ENCODE peak calls at places on chromosomes 1 and 21, in ten cellular contexts. U, V, C, B, J, F, E, T, X and A are unnamed samples.
A peak's percentile ranks its signal among the peaks of the same experiment; 100 is the strongest.

GRCh38 chr1:21372383-21372782 is 67.6 kb upstream of the NBPF3 start:
- DNase-seq in U (no peak), V (no peak), C (no peak), B (no peak), J (no peak), F (no peak), E (no peak), T (no peak), X (no peak), A (no peak)

GRCh38 chr21:16713331-16714114 is 799.3 kb upstream of the CXADR start:
- DNase-seq in U (no peak), V (no peak), C (no peak), B (no peak), J (no peak), F (no peak), E (no peak), T (no peak), X (no peak), A (no peak)

GRCh38 chr1:50568782-50569181 is 145.5 kb upstream of the DMRTA2 start:
- DNase-seq in U (no peak), V (no peak), C (no peak), B (no peak), J (no peak), F (no peak), E (no peak), T (no peak), X (no peak), A (no peak)

GRCh38 chr1:88503656-88504055 is 180.4 kb upstream of the PKN2 start:
- DNase-seq in U (no peak), V (no peak), C (no peak), B (no peak), J (no peak), F (no peak), E (no peak), T (no peak), X (no peak), A (no peak)

GRCh38 chr1:44108241-44108640 is 10.4 kb upstream of the KLF17 start:
- DNase-seq in U (no peak), V (no peak), C (no peak), B (no peak), J (no peak), F (no peak), E (no peak), T (no peak), X (peak; percentile 18), A (no peak)

GRCh38 chr1:244052728-244053312 is 1.7 kb downstream of the ZBTB18 start:
- DNase-seq in U (no peak), V (no peak), C (no peak), B (no peak), J (no peak), F (no peak), E (no peak), T (no peak), X (no peak), A (no peak)

GRCh38 chr1:246142320-246142893 is 364.7 kb downstream of the SMYD3 start:
- DNase-seq in U (no peak), V (no peak), C (no peak), B (no peak), J (no peak), F (no peak), E (no peak), T (no peak), X (peak; percentile 98), A (no peak)

GRCh38 chr21:35252831-35253230 is 203.7 kb upstream of the RUNX1 start:
- DNase-seq in U (no peak), V (no peak), C (no peak), B (no peak), J (no peak), F (no peak), E (no peak), T (no peak), X (peak; percentile 64), A (no peak)

GRCh38 chr1:215160351-215160750 is 77.8 kb downstream of the KCNK2 start:
- DNase-seq in U (no peak), V (no peak), C (no peak), B (no peak), J (no peak), F (no peak), E (no peak), T (no peak), X (no peak), A (no peak)

GRCh38 chr1:150282558-150282958 is 204 bp downstream of the CIART start:
- DNase-seq in U (no peak), V (no peak), C (no peak), B (no peak), J (no peak), F (no peak), E (peak; percentile 84), T (peak; percentile 37), X (no peak), A (no peak)

DNA sequence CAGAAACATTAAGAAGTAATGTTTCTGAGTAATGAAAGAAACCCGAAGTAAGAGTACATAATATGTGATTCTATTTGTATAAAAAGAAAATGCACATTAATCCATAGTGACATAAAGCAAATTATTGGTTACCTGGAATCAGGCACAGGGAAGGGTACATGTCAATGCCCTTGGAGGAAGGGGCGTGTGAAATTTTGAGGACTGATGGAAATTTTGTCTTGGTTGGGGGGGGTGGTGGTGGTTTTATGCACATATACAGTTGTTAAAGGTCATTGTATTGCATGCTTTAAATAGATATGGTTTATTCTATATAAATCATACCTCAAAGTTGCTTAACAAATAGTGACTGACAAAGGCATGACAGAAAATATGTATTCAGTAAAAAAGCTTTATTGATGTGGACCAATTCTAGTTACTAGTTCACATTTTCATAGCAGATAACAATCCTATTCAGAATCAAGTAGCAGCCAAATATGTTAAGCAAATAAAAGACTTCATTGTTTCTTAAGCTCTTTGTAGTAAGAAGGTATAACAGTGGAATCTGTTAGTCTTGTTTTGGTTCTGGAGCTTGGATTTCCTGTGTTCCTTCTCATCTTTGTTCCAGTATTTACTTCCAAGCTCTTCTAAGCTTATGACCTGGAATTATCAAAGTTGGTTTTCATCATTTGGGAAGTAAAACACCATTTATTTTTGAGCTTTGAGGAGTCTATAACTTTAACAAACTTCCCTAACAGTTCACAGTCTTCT is 15.1 kb downstream of the BACH1 start:
- DNase-seq in U (no peak), V (no peak), C (no peak), B (no peak), J (no peak), F (no peak), E (no peak), T (no peak), X (no peak), A (no peak)
- H3K27ac ChIP-seq in U (no peak overlapping the region), V (no peak overlapping the region), C (no peak overlapping the region), B (no peak overlapping the region), J (no peak overlapping the region), F (no peak overlapping the region), E (no peak overlapping the region), T (no peak overlapping the region), X (no peak overlapping the region), A (no peak overlapping the region)

GRCh38 chr1:54996869-54997710 is 1.6 kb upstream of the BSND start:
- DNase-seq in U (no peak), V (no peak), C (no peak), B (no peak), J (peak; percentile 64), F (no peak), E (no peak), T (no peak), X (no peak), A (no peak)
- TF ChIP-seq CTCF in U (no peak), V (no peak), C (no peak), B (no peak), J (no peak), F (no peak), E (no peak), T (no peak), X (no peak), A (no peak)

GRCh38 chr1:180230791-180231505 is 884 bp downstream of the LHX4 start:
- DNase-seq in U (no peak), V (peak; percentile 17), C (no peak), B (no peak), J (no peak), F (no peak), E (no peak), T (no peak), X (peak; percentile 31), A (no peak)

GRCh38 chr1:180228648-180229482 is 1.2 kb upstream of the LHX4 start:
- DNase-seq in U (no peak), V (no peak), C (peak; percentile 30), B (no peak), J (peak; percentile 73), F (no peak), E (no peak), T (no peak), X (no peak), A (no peak)

GRCh38 chr1:180229483-180230415 is at the start of gene LHX4:
- DNase-seq in U (no peak), V (no peak), C (peak; percentile 59), B (no peak), J (peak; percentile 78), F (no peak), E (no peak), T (peak; percentile 20), X (peak; percentile 34), A (no peak)

GRCh38 chr1:180231506-180232420 is 1.7 kb downstream of the LHX4 start:
- DNase-seq in U (no peak), V (no peak), C (no peak), B (no peak), J (no peak), F (no peak), E (peak; percentile 48), T (no peak), X (peak; percentile 43), A (no peak)

DNA sequence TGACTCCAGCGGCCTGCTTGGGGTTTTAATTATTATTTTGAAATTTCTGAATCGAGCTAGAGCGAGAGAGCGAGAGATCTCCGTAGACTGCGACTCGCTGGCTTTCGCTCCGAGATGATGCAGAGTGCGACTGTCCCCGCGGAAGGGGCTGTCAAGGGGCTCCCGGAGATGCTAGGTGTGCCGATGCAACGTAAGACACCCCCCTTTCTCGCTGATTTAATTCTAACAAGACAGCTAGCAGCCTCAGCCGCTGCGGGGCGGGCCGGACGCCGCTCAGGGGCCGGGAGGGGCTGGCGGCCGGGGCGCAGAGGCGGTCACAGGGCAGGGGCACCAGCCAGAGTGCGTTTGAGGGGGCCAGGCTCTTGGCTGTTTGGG is 339 bp downstream of the LHX4 start:
- DNase-seq in U (no peak), V (no peak), C (no peak), B (no peak), J (no peak), F (no peak), E (no peak), T (no peak), X (no peak), A (no peak)
- H3K36me3 ChIP-seq in U (no peaks in the 10 kb centered on the region), V (no peaks in the 10 kb centered on the region), C (no peaks in the 10 kb centered on the region), B (no peaks in the 10 kb centered on the region), J (no peaks in the 10 kb centered on the region), F (no peaks in the 10 kb centered on the region), E (no peaks in the 10 kb centered on the region), T (no peaks in the 10 kb centered on the region), X (no peaks in the 10 kb centered on the region), A (no peaks in the 10 kb centered on the region)

DNA sequence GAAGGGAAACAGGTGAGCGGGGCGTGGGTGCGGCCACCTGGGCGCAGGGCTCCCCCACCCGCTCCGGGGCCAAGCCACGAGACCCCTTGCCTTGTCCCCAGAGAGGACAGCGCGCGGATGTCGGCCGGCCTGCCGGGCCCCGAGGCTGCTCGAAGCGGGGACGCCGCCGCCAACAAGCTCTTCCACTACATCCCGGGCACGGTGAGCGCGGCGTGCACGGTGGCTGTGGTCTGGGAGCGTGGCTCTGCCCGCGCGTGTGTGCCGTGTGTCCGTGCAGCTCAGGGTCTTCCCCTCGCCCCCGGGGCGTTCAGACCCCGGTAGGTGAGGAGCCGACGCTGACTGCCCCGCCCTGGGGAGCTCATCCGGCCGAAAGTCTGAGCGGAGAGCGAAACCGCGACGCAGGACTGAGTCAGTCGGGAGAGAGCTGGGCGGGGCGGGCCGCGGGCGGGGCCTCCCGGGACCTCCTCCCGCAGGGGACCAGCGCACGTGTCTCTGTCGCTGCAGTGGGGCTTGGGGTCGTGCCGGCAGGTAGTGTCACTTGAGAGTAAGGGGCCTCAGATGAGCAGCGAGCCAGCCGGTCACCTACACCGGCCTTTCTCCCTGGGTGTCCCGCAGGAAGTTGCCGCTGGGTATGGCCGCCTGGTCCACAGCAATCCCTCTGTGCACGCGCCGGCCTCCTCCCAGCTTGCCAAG is 467 bp downstream of the PLEKHN1 start:
- DNase-seq in U (no peak), V (no peak), C (peak; percentile 63), B (no peak), J (peak; percentile 94), F (peak; percentile 69), E (no peak), T (peak; percentile 71), X (peak; percentile 88), A (peak; percentile 52)
- H3K27ac ChIP-seq in U (no peak overlapping the region), V (peak overlapping the region; percentile 96), C (no peak overlapping the region), B (no peak overlapping the region), J (peak overlapping the region; percentile 22), F (no peak overlapping the region), E (peak overlapping the region; percentile 92), T (no peak overlapping the region), X (peak overlapping the region; percentile 99), A (peak overlapping the region; percentile 83)